ENCODE peak calls at places on chromosomes 4 and X, in four cellular contexts. One of them, this sample, is unnamed.

GRCh38 chr4:2671267-2671895 is 84.8 kb downstream of the TNIP2 start:
- DNase-seq in HepG2: no peak
- DNase-seq in K562: no peak
- DNase-seq in H1: no peak
- DNase-seq in this sample: no peak

GRCh38 chr4:680565-680930 is 6.2 kb downstream of the MYL5 start:
- DNase-seq in HepG2: no peak
- DNase-seq in K562: no peak
- DNase-seq in H1: peak
- DNase-seq in this sample: no peak

GRCh38 chr4:41028392-41029076 is 185.8 kb downstream of the APBB2 start:
- DNase-seq in HepG2: no peak
- DNase-seq in K562: no peak
- DNase-seq in H1: no peak
- DNase-seq in this sample: no peak

GRCh38 chrX:151724563-151725337 is 8.9 kb downstream of the FATE1 start:
- DNase-seq in HepG2: no peak
- DNase-seq in K562: no peak
- DNase-seq in H1: no peak
- DNase-seq in this sample: no peak

GRCh38 chr4:48470570-48470969 is 12.6 kb upstream of the SLC10A4 start:
- DNase-seq in HepG2: no peak
- DNase-seq in K562: no peak
- DNase-seq in H1: no peak
- DNase-seq in this sample: no peak

GRCh38 chrX:46279925-46280313 is 265.3 kb downstream of the ZNF674 start:
- DNase-seq in HepG2: no peak
- DNase-seq in K562: no peak
- DNase-seq in H1: no peak
- DNase-seq in this sample: no peak

GRCh38 chrX:35380808-35381700 is 417.1 kb upstream of the MAGEB16 start:
- DNase-seq in HepG2: peak
- DNase-seq in K562: peak
- DNase-seq in H1: no peak
- DNase-seq in this sample: no peak

GRCh38 chr4:156946508-156947197 is 24.9 kb downstream of the PDGFC start:
- DNase-seq in HepG2: no peak
- DNase-seq in K562: no peak
- DNase-seq in H1: no peak
- DNase-seq in this sample: peak

GRCh38 chrX:151973851-151974335 is 583 bp downstream of the GABRE start:
- DNase-seq in HepG2: no peak
- DNase-seq in K562: peak
- DNase-seq in H1: no peak
- DNase-seq in this sample: no peak

GRCh38 chr4:159503243-159503642 is 400.4 kb downstream of the RAPGEF2 start:
- DNase-seq in HepG2: no peak
- DNase-seq in K562: no peak
- DNase-seq in H1: no peak
- DNase-seq in this sample: no peak

DNA sequence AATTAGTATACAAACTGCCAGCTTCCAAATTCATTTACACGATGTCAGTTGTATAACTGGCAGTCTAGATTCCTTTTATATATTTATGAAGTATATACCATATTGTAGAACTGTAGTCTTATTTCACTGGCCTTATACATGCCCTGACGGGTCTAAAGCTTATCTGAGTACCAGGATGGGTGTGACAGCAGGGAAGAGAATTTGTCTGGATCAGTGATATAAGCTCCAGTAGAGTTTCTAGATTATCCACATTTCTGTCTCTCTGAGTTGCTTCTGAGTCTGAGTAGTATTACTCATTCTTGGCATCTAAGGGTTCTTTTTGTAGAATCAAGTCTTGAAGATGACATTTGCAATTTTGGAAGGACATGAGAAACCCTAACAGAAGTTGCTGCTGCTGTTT is 101.3 kb downstream of the RPA4 start:
- DNase-seq in HepG2: no peak
- DNase-seq in K562: no peak
- DNase-seq in H1: no peak
- DNase-seq in this sample: no peak
- TF ChIP-seq FOSL1 in HepG2: no peak
- TF ChIP-seq FOSL1 in K562: no peak
- TF ChIP-seq FOSL1 in H1: no peak
- TF ChIP-seq FOSL1 in this sample: no peak

GRCh38 chr4:158384407-158384806 is 137.3 kb upstream of the RXFP1 start:
- DNase-seq in HepG2: no peak
- DNase-seq in K562: no peak
- DNase-seq in H1: no peak
- DNase-seq in this sample: no peak
- TF ChIP-seq FOSL1 in HepG2: no peak
- TF ChIP-seq FOSL1 in K562: no peak
- TF ChIP-seq FOSL1 in H1: no peak
- TF ChIP-seq FOSL1 in this sample: no peak

GRCh38 chr4:43435303-43435702 is 542.8 kb downstream of the GRXCR1 start:
- DNase-seq in HepG2: no peak
- DNase-seq in K562: no peak
- DNase-seq in H1: no peak
- DNase-seq in this sample: no peak
- TF ChIP-seq FOSL1 in HepG2: no peak
- TF ChIP-seq FOSL1 in K562: no peak
- TF ChIP-seq FOSL1 in H1: no peak
- TF ChIP-seq FOSL1 in this sample: no peak

GRCh38 chr4:181536753-181537434 is 706.3 kb upstream of the TENM3 start:
- DNase-seq in HepG2: no peak
- DNase-seq in K562: no peak
- DNase-seq in H1: no peak
- DNase-seq in this sample: no peak
- TF ChIP-seq FOSL1 in HepG2: no peak
- TF ChIP-seq FOSL1 in K562: no peak
- TF ChIP-seq FOSL1 in H1: no peak
- TF ChIP-seq FOSL1 in this sample: no peak

DNA sequence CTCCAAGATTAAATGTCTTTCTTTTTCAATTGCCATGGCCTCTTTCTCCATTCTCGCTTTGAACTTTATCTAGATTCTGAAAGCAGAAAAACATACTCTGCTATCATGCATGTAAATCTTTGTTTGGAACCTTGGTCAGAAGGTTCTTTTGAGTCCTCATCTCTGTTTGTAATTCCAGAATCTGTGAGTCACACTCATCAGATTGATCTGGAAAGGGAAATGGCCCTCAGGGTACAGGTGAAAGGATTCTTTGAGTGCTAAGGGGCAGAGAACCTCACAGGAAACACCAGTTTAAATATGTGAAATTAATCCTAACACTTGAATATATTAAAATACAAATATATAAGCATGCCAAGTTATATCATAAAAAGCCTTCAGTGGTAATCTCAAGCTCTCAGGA is 211.0 kb upstream of the ADGRL3 start:
- DNase-seq in HepG2: no peak
- DNase-seq in K562: no peak
- DNase-seq in H1: no peak
- DNase-seq in this sample: no peak
- TF ChIP-seq FOSL1 in HepG2: no peak
- TF ChIP-seq FOSL1 in K562: no peak
- TF ChIP-seq FOSL1 in H1: no peak
- TF ChIP-seq FOSL1 in this sample: no peak

DNA sequence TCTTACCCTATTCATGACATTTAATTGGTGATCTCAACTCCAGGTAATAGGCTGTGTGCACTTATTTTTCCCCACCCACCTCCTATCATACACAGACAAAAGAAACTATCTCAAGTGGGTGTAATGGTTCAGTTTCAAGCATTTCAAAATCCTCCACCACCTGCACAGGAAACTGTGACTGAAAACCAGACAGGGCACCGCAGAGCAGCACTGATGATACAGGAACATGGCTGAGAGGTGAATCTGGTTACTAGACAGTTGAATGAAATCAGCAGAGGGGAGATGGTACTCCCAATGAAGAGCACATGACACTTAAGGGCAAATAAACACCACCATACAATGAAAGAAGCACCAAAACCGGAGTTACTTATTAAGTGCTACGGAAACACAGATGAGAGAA is 78.4 kb downstream of the CAMK2D start:
- DNase-seq in HepG2: no peak
- DNase-seq in K562: no peak
- DNase-seq in H1: no peak
- DNase-seq in this sample: no peak
- TF ChIP-seq FOSL1 in HepG2: no peak
- TF ChIP-seq FOSL1 in K562: no peak
- TF ChIP-seq FOSL1 in H1: no peak
- TF ChIP-seq FOSL1 in this sample: no peak